ENCODE peak calls at places on chromosomes 13 and 19, in six cellular contexts. R is mucosa of descending colon, F is H1, B is lower leg skin, L is cardiac fibroblast, G is kidney epithelial cell. H is an unnamed sample.

GRCh38 chr13:32200741-32201140 is 114.4 kb downstream of the ZAR1L start:
- DNase-seq in L (no peak), G (no peak), R (no peak), F (no peak), B (no peak), H (no peak)

GRCh38 chr19:16324384-16325160 is at the start of gene KLF2:
- DNase-seq in B (peak), R (peak), G (no peak), L (peak), F (peak), H (peak)

GRCh38 chr13:97976551-97977375 is 23.3 kb downstream of the IPO5 start:
- DNase-seq in R (peak), L (no peak), F (peak), B (peak), G (no peak), H (no peak)

GRCh38 chr19:21092107-21092506 is 10.1 kb downstream of the ZNF714 start:
- DNase-seq in G (no peak), B (no peak), R (no peak), L (peak), F (no peak), H (peak)

GRCh38 chr19:48900477-48901452 is 653 bp downstream of the NUCB1 start:
- DNase-seq in F (no peak), B (peak), L (peak), G (no peak), R (peak), H (no peak)

GRCh38 chr19:7074705-7075282 is 5.3 kb downstream of the ZNF557 start:
- DNase-seq in F (no peak), R (no peak), L (no peak), B (no peak), G (no peak), H (no peak)

GRCh38 chr13:42597505-42597904 is 23.6 kb downstream of the TNFSF11 start:
- DNase-seq in L (no peak), G (no peak), F (no peak), R (no peak), B (no peak), H (no peak)

GRCh38 chr13:113861433-113862030 is 2.3 kb downstream of the GAS6 start:
- DNase-seq in R (no peak), F (peak), B (peak), L (no peak), G (no peak), H (no peak)

GRCh38 chr19:16002380-16002779 is 53.6 kb downstream of the OR10H4 start:
- DNase-seq in G (no peak), R (no peak), B (no peak), L (peak), F (no peak), H (no peak)

GRCh38 chr19:4580961-4581380 is 21.5 kb upstream of the SEMA6B start:
- DNase-seq in L (no peak), R (no peak), B (no peak), F (peak), G (no peak), H (no peak)

GRCh38 chr19:4579389-4579788 is 19.9 kb upstream of the SEMA6B start:
- DNase-seq in L (no peak), G (no peak), F (no peak), R (no peak), B (no peak), H (no peak)

GRCh38 chr19:4578552-4579248 is 19.2 kb upstream of the SEMA6B start:
- DNase-seq in G (no peak), F (no peak), L (no peak), B (no peak), R (no peak), H (no peak)

GRCh38 chr19:4581381-4582111 is 22.1 kb upstream of the SEMA6B start:
- DNase-seq in G (no peak), R (no peak), B (no peak), F (peak), L (no peak), H (no peak)

DNA sequence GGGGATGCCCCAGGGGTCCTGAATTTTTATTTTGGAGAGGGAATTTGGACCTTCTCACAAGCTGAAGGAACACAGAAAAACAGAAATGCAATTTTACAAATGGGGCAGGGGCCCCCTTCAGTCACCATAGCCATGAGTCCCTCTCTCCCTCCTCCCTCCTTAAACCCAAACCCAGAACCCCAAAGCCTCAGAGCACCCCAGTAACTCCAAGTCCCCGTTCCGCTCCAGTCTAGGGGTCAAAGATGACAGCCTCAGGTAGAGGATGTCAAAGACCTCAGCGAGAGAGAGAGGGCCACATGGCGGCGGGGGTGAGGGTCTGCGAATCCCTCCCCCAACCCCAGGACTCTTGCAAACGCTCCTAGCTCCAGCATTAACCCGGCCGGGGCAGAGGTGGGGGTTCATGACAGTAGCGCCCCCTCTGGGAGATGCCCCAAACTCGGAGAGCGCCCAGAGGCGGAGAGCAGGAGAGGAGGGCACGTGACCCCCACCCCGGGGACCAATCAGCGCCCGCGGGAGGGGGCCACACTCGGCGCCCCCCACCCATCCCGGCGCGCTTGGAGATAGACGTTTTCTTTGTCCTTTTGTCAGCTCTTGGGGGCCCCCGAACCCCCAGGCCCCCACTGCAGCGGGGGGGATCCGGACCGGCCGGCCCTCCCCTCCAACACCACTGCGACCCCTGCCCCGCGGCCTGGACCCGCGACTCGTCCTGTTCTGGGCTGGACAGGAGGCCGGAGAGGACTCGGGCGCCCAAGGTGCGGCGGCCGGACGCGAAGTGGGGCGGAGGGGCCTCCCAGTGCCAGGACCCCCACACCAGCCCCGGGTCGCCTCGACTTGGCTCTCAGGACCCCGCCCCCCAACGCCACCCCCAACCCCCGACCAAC is 20.8 kb upstream of the SEMA6B start:
- DNase-seq in R (no peak), L (no peak), G (no peak), B (no peak), F (peak), H (no peak)
- H3K4me3 ChIP-seq in R (no peak), L (peak), G (peak), B (no peak), F (peak), H (no peak)

GRCh38 chr19:18173572-18174294 is at the start of gene IFI30:
- DNase-seq in F (peak), G (no peak), B (peak), R (peak), L (peak), H (no peak)
- TF ChIP-seq CTCF in F (no peak), G (no peak), B (no peak), R (no peak), L (no peak), H (no peak)

GRCh38 chr13:48142437-48142836 is 47.5 kb upstream of the MED4 start:
- DNase-seq in L (no peak), R (no peak), B (no peak), G (no peak), F (no peak), H (no peak)

GRCh38 chr13:48146122-48146521 is 51.2 kb upstream of the MED4 start:
- DNase-seq in F (no peak), G (no peak), B (no peak), L (no peak), R (no peak), H (no peak)

GRCh38 chr13:48146636-48147035 is 51.7 kb upstream of the MED4 start:
- DNase-seq in G (no peak), R (no peak), B (no peak), F (no peak), L (no peak), H (no peak)

DNA sequence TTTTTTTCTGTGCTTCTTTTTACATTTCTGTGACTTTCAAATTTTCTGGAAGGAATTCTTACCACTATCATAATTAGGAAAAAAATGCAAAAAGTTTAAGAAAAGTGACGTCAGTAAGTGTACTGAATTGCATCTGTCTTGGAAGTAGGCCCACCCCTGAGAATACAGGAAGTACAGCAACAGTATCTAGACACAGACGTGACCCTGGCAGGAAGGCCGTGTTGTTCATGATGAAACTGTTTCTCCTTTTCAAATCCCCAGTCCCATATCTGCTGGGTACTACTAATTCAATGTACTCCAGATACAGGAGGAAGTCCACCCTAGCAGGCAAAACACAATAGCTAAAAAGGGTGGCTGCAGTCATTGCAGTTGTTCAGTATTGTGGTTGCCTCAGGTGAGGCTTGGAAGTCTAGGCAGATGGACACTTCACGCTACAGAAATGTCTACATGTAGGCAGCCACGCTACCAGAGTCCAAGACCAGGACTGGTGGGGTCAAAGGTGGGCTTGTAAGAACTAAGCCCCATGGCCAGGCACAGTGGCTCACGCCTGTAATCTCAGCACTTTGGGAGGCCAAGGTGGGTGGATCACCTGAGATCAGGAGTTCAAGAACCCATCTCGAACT is 49.6 kb upstream of the MED4 start:
- DNase-seq in F (no peak), B (no peak), R (no peak), G (no peak), L (peak), H (no peak)
- H3K4me3 ChIP-seq in F (no peak), B (no peak), R (no peak), G (no peak), L (no peak), H (no peak)

GRCh38 chr13:30196025-30196424 is 111.3 kb downstream of the KATNAL1 start:
- DNase-seq in R (no peak), G (no peak), L (peak), F (no peak), B (no peak), H (no peak)
- TF ChIP-seq CTCF in R (no peak), G (no peak), L (no peak), F (no peak), B (no peak), H (no peak)

GRCh38 chr13:52739468-52740071 is at the start of gene CNMD:
- DNase-seq in R (no peak), F (peak), B (no peak), G (no peak), L (no peak), H (no peak)
- H3K4me3 ChIP-seq in R (no peak), F (peak), B (no peak), G (no peak), L (peak), H (no peak)

DNA sequence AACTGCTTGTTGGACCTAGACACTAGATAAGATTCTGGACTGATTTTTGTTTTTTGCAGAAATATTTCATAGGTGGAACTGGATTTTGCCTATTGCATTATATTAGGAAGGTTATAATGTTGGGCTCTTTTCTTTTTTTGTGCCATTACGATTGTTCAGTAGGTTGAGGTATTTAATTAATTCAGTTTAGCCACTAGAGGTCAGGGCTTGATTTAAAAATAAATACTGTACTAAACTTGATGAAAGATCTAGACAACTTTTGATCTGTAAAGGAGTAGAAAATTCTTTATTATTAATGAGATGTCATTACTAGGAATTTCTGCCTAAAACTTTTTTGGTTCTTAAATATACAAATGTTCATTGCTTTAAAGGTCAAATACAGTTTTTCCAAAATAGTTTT is 15.2 kb upstream of the SUPT20H start:
- DNase-seq in L (peak), R (no peak), B (no peak), G (peak), F (no peak), H (no peak)
- TF ChIP-seq CTCF in L (peak), R (no peak), B (no peak), G (peak), F (no peak), H (peak)

H was measured in AG09309.